ENCODE peak calls at places on chromosomes 7 and 10, in six cellular contexts. C, G, T, P, M and I are unnamed samples.

GRCh38 chr10:89337493-89337892 is 9.7 kb downstream of the IFIT3 start:
- DNase-seq in C (no peak), G (peak; percentile 89), T (peak; percentile 22), P (no peak), M (no peak), I (peak; percentile 91)

GRCh38 chr7:55108818-55109217 is 90.0 kb downstream of the EGFR start:
- DNase-seq in C (no peak), G (no peak), T (no peak), P (no peak), M (no peak), I (no peak)

GRCh38 chr10:4003348-4003973 is 218.5 kb upstream of the KLF6 start:
- DNase-seq in C (no peak), G (no peak), T (no peak), P (no peak), M (no peak), I (no peak)

GRCh38 chr7:35565927-35566326 is 129.0 kb downstream of the HERPUD2 start:
- DNase-seq in C (no peak), G (peak; percentile 21), T (no peak), P (no peak), M (no peak), I (no peak)

GRCh38 chr10:133278577-133279265 is 2.1 kb upstream of the ADAM8 start:
- DNase-seq in C (peak; percentile 83), G (no peak), T (peak; percentile 99), P (no peak), M (peak; percentile 56), I (no peak)

GRCh38 chr10:22911889-22912762 is 15.7 kb upstream of the ARMC3 start:
- DNase-seq in C (no peak), G (no peak), T (no peak), P (peak; percentile 96), M (no peak), I (no peak)

GRCh38 chr10:63588436-63589180 is 67.4 kb downstream of the REEP3 start:
- DNase-seq in C (no peak), G (peak; percentile 30), T (peak; percentile 55), P (no peak), M (no peak), I (no peak)

GRCh38 chr10:28945959-28946358 is 268.6 kb downstream of the BAMBI start:
- DNase-seq in C (no peak), G (no peak), T (no peak), P (no peak), M (no peak), I (no peak)

GRCh38 chr7:116180302-116180701 is 30.0 kb upstream of the TES start:
- DNase-seq in C (no peak), G (peak; percentile 79), T (no peak), P (no peak), M (no peak), I (no peak)

GRCh38 chr7:44574286-44574872 is 671 bp upstream of the DDX56 start:
- DNase-seq in C (no peak), G (no peak), T (no peak), P (no peak), M (no peak), I (no peak)

GRCh38 chr7:6438427-6438826 is 9.3 kb downstream of the DAGLB start:
- DNase-seq in C (no peak), G (no peak), T (no peak), P (no peak), M (no peak), I (no peak)

GRCh38 chr7:155448632-155449007 is 9.3 kb upstream of the EN2 start:
- DNase-seq in C (peak; percentile 38), G (peak; percentile 51), T (no peak), P (no peak), M (no peak), I (no peak)

GRCh38 chr7:45252248-45252647 is 94.7 kb downstream of the RAMP3 start:
- DNase-seq in C (no peak), G (no peak), T (no peak), P (no peak), M (no peak), I (no peak)

GRCh38 chr10:71083457-71083975 is 128.9 kb upstream of the UNC5B start:
- DNase-seq in C (no peak), G (no peak), T (no peak), P (no peak), M (no peak), I (no peak)

GRCh38 chr7:54799792-54800191 is 40.8 kb upstream of the SEC61G start:
- DNase-seq in C (no peak), G (peak; percentile 25), T (no peak), P (no peak), M (no peak), I (no peak)

GRCh38 chr10:97083228-97083860 is 102.4 kb downstream of the SLIT1 start:
- DNase-seq in C (no peak), G (no peak), T (no peak), P (no peak), M (no peak), I (no peak)

GRCh38 chr10:8594176-8594575 is 539.7 kb downstream of the GATA3 start:
- DNase-seq in C (no peak), G (no peak), T (peak; percentile 7), P (no peak), M (no peak), I (no peak)

GRCh38 chr10:49534670-49535381 is 4.1 kb downstream of the ERCC6 start:
- DNase-seq in C (no peak), G (no peak), T (no peak), P (no peak), M (no peak), I (no peak)

GRCh38 chr7:151744656-151745055 is 132.3 kb downstream of the PRKAG2 start:
- DNase-seq in C (no peak), G (no peak), T (peak; percentile 50), P (no peak), M (no peak), I (no peak)

GRCh38 chr7:2886900-2887299 is 42.8 kb upstream of the GNA12 start:
- DNase-seq in C (no peak), G (peak; percentile 89), T (peak; percentile 25), P (peak; percentile 75), M (no peak), I (peak; percentile 51)

GRCh38 chr10:86254526-86255174 is 111.9 kb downstream of the GRID1 start:
- DNase-seq in C (no peak), G (peak; percentile 17), T (no peak), P (no peak), M (no peak), I (no peak)

GRCh38 chr10:13206546-13207443 is 27.4 kb downstream of the UCMA start:
- DNase-seq in C (no peak), G (peak; percentile 36), T (no peak), P (peak; percentile 15), M (no peak), I (no peak)

DNA sequence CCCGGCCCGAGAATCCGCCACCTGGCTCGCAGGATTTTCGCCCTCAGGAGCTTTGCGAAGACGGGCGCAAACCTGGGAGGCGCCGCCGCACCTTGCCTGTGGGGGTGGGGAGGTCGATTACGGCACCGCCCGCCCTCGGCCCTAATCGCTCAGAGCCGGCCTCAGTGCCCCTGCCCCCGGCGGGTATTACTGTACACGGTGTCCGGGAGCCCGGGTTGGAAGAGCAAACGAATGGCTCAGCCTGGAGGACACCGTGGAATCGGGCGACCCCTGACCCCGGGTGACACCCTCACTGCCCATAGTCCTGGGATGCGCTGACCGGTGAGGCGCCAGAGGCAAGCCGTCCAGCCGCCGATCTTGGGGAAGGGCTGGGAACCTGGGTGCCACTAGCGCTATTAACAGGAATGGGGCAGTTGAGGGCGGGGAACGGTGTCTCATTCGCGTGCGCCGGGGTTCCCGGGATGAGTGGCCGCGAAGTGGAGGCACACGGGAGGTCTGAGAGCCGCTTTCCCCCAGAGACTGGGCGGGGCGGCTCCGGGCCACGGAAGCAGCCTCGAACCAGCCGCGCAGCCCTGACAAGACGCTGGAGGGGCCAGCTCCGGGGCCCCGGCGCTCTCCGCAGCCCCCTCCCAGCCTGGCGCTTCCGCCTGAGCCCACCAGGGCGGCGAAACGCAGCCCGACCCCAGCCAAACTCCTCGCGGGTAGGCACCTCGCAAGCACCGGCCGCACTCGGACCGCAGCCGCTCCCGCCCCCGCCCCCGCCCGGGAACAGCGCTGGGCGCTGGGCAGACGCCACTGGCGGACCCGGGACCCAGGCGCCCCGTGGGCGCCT is 167.5 kb downstream of the NRF1 start:
- DNase-seq in C (no peak), G (no peak), T (peak; percentile 23), P (no peak), M (no peak), I (no peak)
- H3K4me3 ChIP-seq in C (peak overlapping the region; percentile 58), G (peak overlapping the region; percentile 12), T (peak overlapping the region; percentile 63), P (no peak overlapping the region), M (peak overlapping the region; percentile 62), I (peak overlapping the region; percentile 79)

GRCh38 chr7:28685660-28686417 is 272.3 kb downstream of the TRIL start:
- DNase-seq in C (peak; percentile 83), G (peak; percentile 99), T (peak; percentile 100), P (peak; percentile 98), M (peak; percentile 88), I (peak; percentile 96)
- H3K4me3 ChIP-seq in C (peak overlapping the region; percentile 54), G (peak overlapping the region; percentile 40), T (no peak overlapping the region), P (peak overlapping the region; percentile 50), M (peak overlapping the region; percentile 68), I (peak overlapping the region; percentile 61)

GRCh38 chr7:140695381-140695780 is 1.1 kb upstream of the NDUFB2 start:
- DNase-seq in C (no peak), G (no peak), T (no peak), P (no peak), M (no peak), I (no peak)
- H3K4me3 ChIP-seq in C (no peak overlapping the region), G (no peak overlapping the region), T (no peak overlapping the region), P (no peak overlapping the region), M (no peak overlapping the region), I (no peak overlapping the region)

DNA sequence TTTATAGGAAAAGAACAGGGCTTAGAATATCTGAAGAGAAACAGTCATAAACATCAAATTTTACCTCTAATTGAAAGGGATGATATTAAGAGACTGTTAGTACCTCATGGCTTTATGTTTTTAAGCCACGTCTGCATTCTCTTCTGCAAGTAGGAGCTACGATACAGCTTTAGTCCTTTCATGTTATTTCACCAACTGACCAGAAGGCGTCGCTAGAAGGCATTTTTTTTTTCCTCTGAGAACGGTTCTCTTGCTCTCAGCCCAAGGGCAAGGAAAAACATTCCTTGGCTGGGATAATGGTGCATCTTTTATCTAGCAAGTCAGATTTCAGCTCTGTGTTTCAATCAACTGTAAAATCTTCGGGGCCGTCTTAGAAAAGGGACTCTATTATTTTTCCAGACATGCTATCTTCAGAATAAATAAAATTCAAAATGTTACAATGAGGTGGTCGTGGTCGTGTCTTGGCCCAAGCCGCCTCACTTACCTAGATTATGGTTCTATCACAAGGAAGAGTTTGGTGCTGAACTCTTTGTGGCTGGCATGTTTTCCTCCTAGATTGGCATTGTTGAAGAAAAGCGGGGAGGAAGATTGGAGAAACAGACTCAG is 41.6 kb upstream of the LYZL2 start:
- DNase-seq in C (no peak), G (peak; percentile 83), T (peak; percentile 73), P (no peak), M (no peak), I (no peak)
- H3K4me3 ChIP-seq in C (peak overlapping the region; percentile 34), G (no peak overlapping the region), T (no peak overlapping the region), P (no peak overlapping the region), M (peak overlapping the region; percentile 51), I (peak overlapping the region; percentile 3)

DNA sequence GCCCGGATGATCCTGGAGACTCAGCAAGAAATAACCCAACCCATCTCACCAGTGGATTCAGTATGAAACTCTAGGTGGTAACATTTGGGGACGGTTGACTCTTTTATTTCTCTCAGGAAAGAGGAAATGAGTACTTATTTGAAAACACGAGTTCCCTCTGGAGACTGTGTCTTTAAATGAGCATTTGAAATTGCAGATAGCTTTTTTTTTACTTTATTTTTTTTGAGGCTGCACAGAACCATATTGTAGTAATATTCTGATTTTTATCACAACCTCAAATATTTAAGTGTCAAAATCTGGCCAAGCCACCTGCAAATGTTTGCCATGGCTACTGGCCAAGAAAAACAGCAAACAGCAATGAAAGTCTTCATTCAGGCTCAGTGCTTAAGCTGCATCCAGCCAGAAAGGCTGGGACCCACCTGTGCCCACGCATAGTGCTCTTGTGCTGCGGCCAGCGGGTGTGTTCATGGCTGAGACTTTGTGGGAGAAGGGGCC is 160.8 kb downstream of the CREB5 start:
- DNase-seq in C (no peak), G (no peak), T (no peak), P (no peak), M (peak; percentile 19), I (no peak)
- H3K4me3 ChIP-seq in C (no peak overlapping the region), G (no peak overlapping the region), T (no peak overlapping the region), P (no peak overlapping the region), M (no peak overlapping the region), I (no peak overlapping the region)